ENCODE peak calls at places on chromosomes 2 and 18, in four cellular contexts. S is left ventricle myocardium inferior, R is thoracic aorta, B is left lung. O is an unnamed sample.

GRCh38 chr18:59464521-59464920 is 105.5 kb upstream of the LMAN1 start:
- DNase-seq in S (no peak), R (no peak), B (no peak), O (no peak)

GRCh38 chr2:23824777-23825212 is 102.1 kb downstream of the ATAD2B start:
- DNase-seq in S (no peak), R (no peak), B (no peak), O (peak; percentile 60)

GRCh38 chr2:96089356-96090180 is 26.8 kb downstream of the ADRA2B start:
- DNase-seq in S (peak; percentile 66), R (no peak), B (no peak), O (no peak)

GRCh38 chr2:151927501-151928221 is 99.4 kb upstream of the ARL5A start:
- DNase-seq in S (no peak), R (no peak), B (no peak), O (no peak)

GRCh38 chr18:21548647-21549046 is 51.9 kb downstream of the ESCO1 start:
- DNase-seq in S (no peak), R (no peak), B (no peak), O (no peak)

GRCh38 chr2:71948781-71949536 is 198.7 kb downstream of the CYP26B1 start:
- DNase-seq in S (no peak), R (no peak), B (no peak), O (peak; percentile 43)

GRCh38 chr2:219803294-219803693 is 175.9 kb downstream of the SLC4A3 start:
- DNase-seq in S (no peak), R (no peak), B (no peak), O (peak; percentile 3)

GRCh38 chr2:31008571-31009114 is 129.6 kb downstream of the GALNT14 start:
- DNase-seq in S (no peak), R (no peak), B (no peak), O (no peak)

GRCh38 chr2:9757430-9758287 is 85.6 kb upstream of the TAF1B start:
- DNase-seq in S (peak; percentile 50), R (peak; percentile 25), B (no peak), O (no peak)

GRCh38 chr18:23591011-23591410 is 4.7 kb upstream of the NPC1 start:
- DNase-seq in S (no peak), R (no peak), B (no peak), O (peak; percentile 3)

GRCh38 chr18:27845897-27846296 is 331.0 kb downstream of the CDH2 start:
- DNase-seq in S (no peak), R (no peak), B (no peak), O (peak; percentile 35)

GRCh38 chr2:13821255-13821880 is 811.1 kb upstream of the LRATD1 start:
- DNase-seq in S (no peak), R (no peak), B (no peak), O (peak; percentile 80)

GRCh38 chr2:85418132-85419008 is at the start of gene SH2D6:
- DNase-seq in S (peak; percentile 88), R (peak; percentile 49), B (peak; percentile 94), O (peak; percentile 67)

GRCh38 chr2:30148850-30149249 is 2.0 kb downstream of the YPEL5 start:
- DNase-seq in S (no peak), R (no peak), B (no peak), O (no peak)

GRCh38 chr2:189210250-189211075 is 30.9 kb upstream of the COL5A2 start:
- DNase-seq in S (peak; percentile 22), R (peak; percentile 29), B (no peak), O (peak; percentile 85)

GRCh38 chr2:55482186-55482945 is 37.2 kb upstream of the CFAP36 start:
- DNase-seq in S (no peak), R (no peak), B (no peak), O (peak; percentile 58)

GRCh38 chr2:133525751-133526467 is 42.4 kb downstream of the NCKAP5 start:
- DNase-seq in S (no peak), R (no peak), B (no peak), O (no peak)

GRCh38 chr2:62303818-62304217 is 107.9 kb downstream of the B3GNT2 start:
- DNase-seq in S (no peak), R (no peak), B (no peak), O (no peak)

GRCh38 chr2:222057249-222058073 is 241.3 kb downstream of the PAX3 start:
- DNase-seq in S (no peak), R (no peak), B (no peak), O (no peak)

GRCh38 chr2:80610108-80610507 is 305.6 kb upstream of the LRRTM1 start:
- DNase-seq in S (no peak), R (no peak), B (no peak), O (no peak)

GRCh38 chr2:101388232-101388631 is 929 bp upstream of the CREG2 start:
- DNase-seq in S (no peak), R (no peak), B (no peak), O (peak; percentile 43)

GRCh38 chr2:18077724-18078123 is 199.3 kb downstream of the KCNS3 start:
- DNase-seq in S (no peak), R (no peak), B (no peak), O (peak; percentile 86)

GRCh38 chr2:70145851-70146739 is 44.7 kb downstream of the C2orf42 start:
- DNase-seq in S (no peak), R (no peak), B (no peak), O (no peak)

GRCh38 chr2:217218269-217219140 is 358.6 kb upstream of the TNP1 start:
- DNase-seq in S (no peak), R (no peak), B (no peak), O (peak; percentile 84)

GRCh38 chr2:216319771-216320170 is 52.5 kb downstream of the MARCHF4 start:
- DNase-seq in S (no peak), R (no peak), B (no peak), O (peak; percentile 37)

GRCh38 chr2:110124038-110124825 is 8.6 kb upstream of the MALL start:
- DNase-seq in S (no peak), R (no peak), B (no peak), O (no peak)

GRCh38 chr2:130822766-130823165 is 13.9 kb upstream of the ARHGEF4 start:
- DNase-seq in S (no peak), R (no peak), B (no peak), O (no peak)

GRCh38 chr2:151544449-151544848 is 134.7 kb downstream of the RIF1 start:
- DNase-seq in S (no peak), R (no peak), B (no peak), O (no peak)

GRCh38 chr2:119255760-119256573 is 32.3 kb downstream of the STEAP3 start:
- DNase-seq in S (no peak), R (no peak), B (no peak), O (peak; percentile 94)
- H3K27ac ChIP-seq in S (no peak overlapping the region), R (no peak overlapping the region), B (no peak overlapping the region), O (peak overlapping the region; percentile 56)

GRCh38 chr2:20634430-20635095 is 16.3 kb downstream of the HS1BP3 start:
- DNase-seq in S (peak; percentile 24), R (no peak), B (peak; percentile 49), O (peak; percentile 70)

GRCh38 chr2:20635698-20636584 is 15.0 kb downstream of the HS1BP3 start:
- DNase-seq in S (peak; percentile 85), R (no peak), B (peak; percentile 92), O (peak; percentile 61)

GRCh38 chr2:20637147-20637546 is 13.8 kb downstream of the HS1BP3 start:
- DNase-seq in S (peak; percentile 50), R (no peak), B (peak; percentile 71), O (no peak)

GRCh38 chr2:20633794-20634259 is 17.1 kb downstream of the HS1BP3 start:
- DNase-seq in S (peak; percentile 36), R (no peak), B (peak; percentile 86), O (no peak)

GRCh38 chr2:20635096-20635475 is 15.8 kb downstream of the HS1BP3 start:
- DNase-seq in S (peak; percentile 12), R (no peak), B (peak; percentile 49), O (no peak)
- H3K27me3 ChIP-seq in S (no peaks in the 10 kb centered on the region), R (no peaks in the 10 kb centered on the region), B (no peaks in the 10 kb centered on the region), O (no peaks in the 10 kb centered on the region)

GRCh38 chr2:451495-451894 is 163.6 kb upstream of the ALKAL2 start:
- DNase-seq in S (no peak), R (no peak), B (no peak), O (no peak)

GRCh38 chr2:453132-453531 is 165.2 kb upstream of the ALKAL2 start:
- DNase-seq in S (no peak), R (no peak), B (no peak), O (no peak)

GRCh38 chr2:445896-446295 is 158.0 kb upstream of the ALKAL2 start:
- DNase-seq in S (no peak), R (no peak), B (no peak), O (no peak)

GRCh38 chr2:446963-447540 is 159.2 kb upstream of the ALKAL2 start:
- DNase-seq in S (no peak), R (no peak), B (no peak), O (no peak)

DNA sequence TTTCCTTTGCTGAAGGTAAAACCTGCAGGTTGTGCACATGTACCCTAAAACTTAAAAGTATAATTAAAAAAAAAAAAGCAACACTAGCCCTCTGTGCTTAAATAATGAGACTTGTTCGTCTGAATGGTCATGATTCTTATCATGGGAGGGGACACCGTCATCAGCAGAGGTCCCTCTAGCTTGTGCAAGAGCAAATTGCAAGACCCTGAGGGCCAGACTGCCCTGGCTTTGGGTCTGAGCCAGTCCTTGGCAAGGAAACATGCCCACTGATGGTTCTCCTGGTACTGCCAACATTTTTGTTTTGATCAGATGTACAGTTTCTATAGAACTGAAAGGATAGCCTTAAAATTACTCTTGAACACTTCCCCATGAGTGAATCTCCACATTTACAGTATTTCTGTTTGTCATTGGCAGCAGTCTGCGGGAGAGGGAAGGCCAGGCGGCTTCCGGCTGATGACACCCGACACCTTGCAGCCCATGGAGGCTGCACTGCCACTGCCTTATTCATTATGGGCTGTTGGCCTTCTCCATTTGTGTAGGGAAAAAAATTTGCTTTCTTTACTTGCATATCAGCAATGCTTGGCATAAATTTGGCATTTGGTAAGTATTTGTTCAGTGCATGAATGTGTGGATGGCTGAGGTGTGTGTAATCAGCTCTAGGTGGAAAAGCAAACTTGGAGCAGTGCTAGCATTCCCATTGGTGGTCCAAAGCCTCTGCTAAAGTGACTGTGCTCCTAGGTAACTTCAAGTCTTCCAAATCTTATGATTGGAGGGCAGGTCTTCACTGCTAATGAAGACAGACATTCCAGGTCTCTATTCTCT is 161.6 kb upstream of the ALKAL2 start:
- DNase-seq in S (no peak), R (no peak), B (no peak), O (no peak)
- H3K27ac ChIP-seq in S (no peak overlapping the region), R (no peak overlapping the region), B (no peak overlapping the region), O (no peak overlapping the region)

GRCh38 chr18:57434177-57434535 is 1.0 kb upstream of the ONECUT2 start:
- DNase-seq in S (no peak), R (no peak), B (no peak), O (no peak)

GRCh38 chr18:57434536-57435494 is at the start of gene ONECUT2:
- DNase-seq in S (peak; percentile 91), R (peak; percentile 59), B (peak; percentile 94), O (peak; percentile 74)

GRCh38 chr18:57432118-57432517 is 3.1 kb upstream of the ONECUT2 start:
- DNase-seq in S (no peak), R (no peak), B (no peak), O (no peak)

GRCh38 chr18:57432765-57433400 is 2.3 kb upstream of the ONECUT2 start:
- DNase-seq in S (no peak), R (no peak), B (no peak), O (no peak)

DNA sequence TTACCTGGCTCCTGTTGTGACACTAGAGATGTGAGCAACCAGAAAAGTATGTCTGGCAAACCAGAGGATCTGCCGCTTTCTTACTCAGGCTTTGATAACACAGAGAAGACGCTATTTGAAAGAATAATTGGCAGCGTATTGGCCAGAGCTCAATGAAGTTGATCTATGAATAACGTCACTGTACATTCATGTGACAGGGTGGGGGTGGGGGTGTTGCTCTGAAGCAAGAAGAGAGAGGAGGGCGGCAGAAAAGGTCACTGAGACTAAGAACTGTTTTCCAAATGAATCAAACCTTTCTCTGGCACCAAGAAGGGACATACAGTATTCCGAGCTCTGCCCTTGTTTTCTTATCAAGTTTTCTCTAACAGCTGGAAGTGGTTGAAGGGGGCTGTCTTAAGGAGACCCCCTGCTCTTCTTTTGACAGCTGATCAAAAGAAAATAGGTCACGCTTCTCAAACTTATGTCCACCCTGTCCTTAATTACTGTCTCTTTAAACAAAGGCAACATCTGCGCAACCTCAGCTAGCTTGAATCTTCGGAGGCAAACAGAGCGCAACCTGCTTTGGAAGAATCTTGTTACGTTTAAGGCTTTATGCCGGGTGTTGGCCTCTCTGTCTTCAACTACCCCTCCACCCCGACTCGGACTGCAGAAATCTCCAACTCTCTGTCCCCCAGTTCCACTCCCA is 1.5 kb upstream of the ONECUT2 start:
- DNase-seq in S (no peak), R (no peak), B (no peak), O (no peak)
- H3K27me3 ChIP-seq in S (peaks cover 97% of the 10 kb centered on the region), R (peaks cover 60% of the 10 kb centered on the region), B (peaks cover 89% of the 10 kb centered on the region), O (peaks cover 89% of the 10 kb centered on the region)